ENCODE peak calls at places on chromosomes 13 and 19, in five cellular contexts. P is ELR; C is DMS 273 treated with DMSO at 0.1 percent for 48 hours; E is nephron progenitor cell; Y is activated CD4-positive, alpha-beta T cell treated with anti-CD3 and anti-CD28 coated beads for 48 hours. S is an unnamed sample.

GRCh38 chr19:18419699-18420460 is 682 bp downstream of the SSBP4 start:
- DNase-seq in E (peak), C (no peak), P (peak), Y (peak), S (peak)

GRCh38 chr19:6172074-6172863 is 36.8 kb downstream of the ACSBG2 start:
- DNase-seq in C (no peak), P (no peak), E (no peak), Y (no peak), S (no peak)

GRCh38 chr13:78323848-78324247 is 279.5 kb downstream of the POU4F1 start:
- DNase-seq in C (no peak), P (peak), E (no peak), Y (no peak), S (no peak)

GRCh38 chr13:108146642-108147041 is 68.7 kb downstream of the LIG4 start:
- DNase-seq in Y (no peak), C (no peak), P (no peak), E (no peak), S (no peak)

GRCh38 chr13:83183439-83184149 is 698.7 kb downstream of the SLITRK1 start:
- DNase-seq in E (no peak), P (no peak), Y (no peak), C (no peak), S (no peak)

GRCh38 chr19:58563034-58563573 is 4.7 kb upstream of the UBE2M start:
- DNase-seq in P (no peak), Y (peak), C (no peak), E (no peak), S (peak)

GRCh38 chr19:51473009-51473707 is 5.2 kb upstream of the CEACAM18 start:
- DNase-seq in P (peak), Y (peak), E (peak), C (peak), S (peak)

GRCh38 chr19:3459322-3459881 is 20.9 kb downstream of the SMIM24 start:
- DNase-seq in P (peak), E (no peak), Y (no peak), C (no peak), S (no peak)

GRCh38 chr19:17843908-17844490 is 3.8 kb downstream of the JAK3 start:
- DNase-seq in Y (no peak), C (no peak), P (no peak), E (no peak), S (no peak)

GRCh38 chr13:23552661-23553060 is 17.6 kb upstream of the TNFRSF19 start:
- DNase-seq in Y (no peak), E (no peak), P (no peak), C (no peak), S (no peak)

S was measured in activated CD4-positive, alpha-beta memory T cell treated with anti-CD3 and anti-CD28 coated beads for 36 hours.